ENCODE peak calls at places on chromosome 18, in five cellular contexts. F, H, A, R and K are unnamed samples.

GRCh38 chr18:1147616-1148184 is 243.0 kb downstream of the ADCYAP1 start:
- DNase-seq in F (no peak), R (no peak), A (no peak), H (no peak), K (no peak)

GRCh38 chr18:26307161-26307773 is 81.0 kb downstream of the TAF4B start:
- DNase-seq in H (peak), A (no peak), F (peak), R (peak), K (peak)

GRCh38 chr18:59140287-59140885 is 702 bp downstream of the SEC11C start:
- DNase-seq in A (no peak), H (peak), F (peak), R (peak), K (no peak)

GRCh38 chr18:35775887-35776286 is 194.3 kb downstream of the GALNT1 start:
- DNase-seq in R (peak), H (peak), A (no peak), F (no peak), K (no peak)

GRCh38 chr18:62509779-62510178 is 13.0 kb upstream of the ZCCHC2 start:
- DNase-seq in R (no peak), F (no peak), A (no peak), H (no peak), K (no peak)

GRCh38 chr18:77208969-77209368 is 40.7 kb upstream of the GALR1 start:
- DNase-seq in R (peak), F (no peak), H (peak), A (no peak), K (no peak)

GRCh38 chr18:50559750-50560680 is at the start of gene MAPK4:
- DNase-seq in A (no peak), H (peak), R (peak), F (peak), K (no peak)

GRCh38 chr18:34122724-34123334 is 101.9 kb downstream of the NOL4 start:
- DNase-seq in R (peak), F (peak), A (no peak), H (peak), K (peak)

GRCh38 chr18:79064228-79064627 is 5.0 kb upstream of the ATP9B start:
- DNase-seq in A (no peak), F (no peak), R (no peak), H (no peak), K (no peak)

GRCh38 chr18:64592246-64592645 is 443.4 kb upstream of the LINC00305 start:
- DNase-seq in R (no peak), A (no peak), H (no peak), F (no peak), K (no peak)

GRCh38 chr18:79934311-79935097 is 16.9 kb downstream of the SLC66A2 start:
- DNase-seq in A (no peak), F (no peak), H (no peak), R (no peak), K (no peak)

GRCh38 chr18:74499633-74500032 is 3.5 kb downstream of the CNDP2 start:
- DNase-seq in H (no peak), R (peak), A (peak), F (peak), K (no peak)

GRCh38 chr18:27311114-27311513 is 126.0 kb upstream of the CHST9 start:
- DNase-seq in R (no peak), H (no peak), F (no peak), A (no peak), K (no peak)

GRCh38 chr18:32078845-32079244 is 12.8 kb upstream of the RNF138 start:
- DNase-seq in F (no peak), A (no peak), H (no peak), R (no peak), K (no peak)

GRCh38 chr18:48408727-48409590 is at the start of gene ZBTB7C:
- DNase-seq in A (no peak), H (no peak), R (peak), F (peak), K (no peak)

GRCh38 chr18:68769423-68769822 is 28.5 kb upstream of the CCDC102B start:
- DNase-seq in R (peak), A (no peak), H (no peak), F (no peak), K (no peak)

GRCh38 chr18:79786781-79787526 is 10.8 kb upstream of the KCNG2 start:
- DNase-seq in F (no peak), R (peak), A (no peak), H (no peak), K (no peak)

GRCh38 chr18:3252843-3253242 is 5.2 kb downstream of the MYL12A start:
- DNase-seq in A (no peak), H (no peak), F (no peak), R (no peak), K (no peak)

GRCh38 chr18:44725300-44726096 is 44.8 kb downstream of the SETBP1 start:
- DNase-seq in R (peak), A (no peak), F (peak), H (peak), K (no peak)

GRCh38 chr18:49723648-49724180 is 89.6 kb downstream of the ACAA2 start:
- DNase-seq in F (peak), R (peak), H (peak), A (no peak), K (no peak)

GRCh38 chr18:37218022-37218590 is 347.5 kb downstream of the CELF4 start:
- DNase-seq in H (no peak), A (no peak), R (no peak), F (no peak), K (no peak)

GRCh38 chr18:75309564-75309963 is 99.0 kb downstream of the TSHZ1 start:
- DNase-seq in F (no peak), R (no peak), H (no peak), A (no peak), K (no peak)

GRCh38 chr18:50970006-50970405 is 2.2 kb downstream of the ELAC1 start:
- DNase-seq in H (no peak), F (peak), A (no peak), R (no peak), K (no peak)